ENCODE peak calls at places on chromosomes 3 and 15, in eight cellular contexts. I is non-pigmented ciliary epithelial cell; T is hepatocyte; Y is stimulated activated naive B cell treated with anti-CD40 and anti-IgM and Interleukin-4, amounts not matched to agents 10 μg/mL and 1 μg/mL and 100 μg/mL, for 72 hours; V is T-helper 2 cell; R is naive thymus-derived CD8-positive, alpha-beta T cell; Q is H54; O is GM12864. N is an unnamed sample.

GRCh38 chr15:60844431-60845174 is 365.7 kb upstream of the ICE2 start:
- DNase-seq in R (peak), I (no peak), Y (no peak), O (no peak), T (no peak), V (peak), Q (no peak), N (no peak)

GRCh38 chr15:41870689-41871081 is 23.2 kb downstream of the SPTBN5 start:
- DNase-seq in I (peak), O (no peak), R (peak), Y (no peak), T (no peak), V (peak), Q (peak), N (peak)

GRCh38 chr3:33299395-33300081 is 22.3 kb downstream of the FBXL2 start:
- DNase-seq in R (no peak), T (no peak), Y (no peak), V (no peak), I (peak), O (no peak), Q (peak), N (peak)

GRCh38 chr15:67771201-67771600 is 54.1 kb upstream of the SKOR1 start:
- DNase-seq in Q (no peak), V (no peak), T (no peak), I (no peak), Y (no peak), O (no peak), R (no peak), N (no peak)

GRCh38 chr3:50515565-50516047 is 12.2 kb upstream of the CACNA2D2 start:
- DNase-seq in T (peak), Q (no peak), V (no peak), Y (peak), O (no peak), I (no peak), R (no peak), N (no peak)

GRCh38 chr15:55969582-55969981 is 23.8 kb downstream of the NEDD4 start:
- DNase-seq in Y (no peak), O (no peak), I (no peak), T (no peak), Q (no peak), R (no peak), V (no peak), N (no peak)

GRCh38 chr15:39888809-39889208 is 31.3 kb downstream of the GPR176 start:
- DNase-seq in I (no peak), Y (no peak), V (no peak), Q (no peak), O (no peak), T (peak), R (no peak), N (no peak)

GRCh38 chr3:66001626-66002025 is 37.1 kb downstream of the MAGI1 start:
- DNase-seq in T (no peak), V (no peak), Y (no peak), R (no peak), O (no peak), I (no peak), Q (no peak), N (no peak)

GRCh38 chr15:95826388-95826781 is 504.1 kb upstream of the NR2F2 start:
- DNase-seq in O (no peak), Q (no peak), T (no peak), R (no peak), Y (no peak), I (no peak), V (peak), N (no peak)

GRCh38 chr3:127035672-127036071 is 52.8 kb downstream of the PLXNA1 start:
- DNase-seq in O (no peak), Y (no peak), Q (peak), I (peak), T (peak), V (no peak), R (no peak), N (peak)

GRCh38 chr3:123071146-123071545 is 4.3 kb downstream of the PDIA5 start:
- DNase-seq in T (peak), R (no peak), Y (no peak), O (no peak), I (no peak), Q (no peak), V (no peak), N (no peak)

GRCh38 chr15:43105077-43105769 is 615 bp downstream of the UBR1 start:
- DNase-seq in V (peak), O (no peak), R (no peak), T (peak), I (no peak), Y (no peak), Q (no peak), N (no peak)

GRCh38 chr3:45082139-45082538 is 56.0 kb downstream of the CLEC3B start:
- DNase-seq in Y (no peak), T (no peak), Q (no peak), V (no peak), R (no peak), I (no peak), O (no peak), N (peak)

GRCh38 chr3:171125010-171125409 is 98.5 kb upstream of the SLC2A2 start:
- DNase-seq in O (no peak), T (no peak), I (no peak), Q (no peak), Y (no peak), R (no peak), V (no peak), N (no peak)

GRCh38 chr15:40420071-40420713 is 14.6 kb downstream of the IVD start:
- DNase-seq in R (no peak), O (no peak), T (no peak), V (no peak), Y (no peak), I (no peak), Q (no peak), N (no peak)

GRCh38 chr3:169383770-169384169 is 279.7 kb downstream of the MECOM start:
- DNase-seq in Q (no peak), R (no peak), Y (no peak), T (no peak), V (no peak), O (no peak), I (no peak), N (no peak)

GRCh38 chr15:35068861-35069260 is 16.2 kb downstream of the NANOGP8 start:
- DNase-seq in T (no peak), O (no peak), I (no peak), R (no peak), Y (no peak), Q (no peak), V (no peak), N (no peak)

GRCh38 chr3:158770254-158771017 is 31.4 kb upstream of the MFSD1 start:
- DNase-seq in I (no peak), O (no peak), T (no peak), R (no peak), Q (peak), Y (no peak), V (peak), N (peak)

GRCh38 chr3:64895095-64895494 is 207.3 kb upstream of the ADAMTS9 start:
- DNase-seq in V (no peak), R (no peak), O (no peak), Q (no peak), I (no peak), T (no peak), Y (no peak), N (no peak)

GRCh38 chr3:197417451-197417850 is 119.0 kb upstream of the DLG1 start:
- DNase-seq in Q (no peak), T (no peak), V (no peak), O (no peak), I (no peak), Y (no peak), R (no peak), N (no peak)

GRCh38 chr3:9100132-9100894 is 137.0 kb upstream of the RAD18 start:
- DNase-seq in T (no peak), O (no peak), I (no peak), V (no peak), Y (no peak), Q (no peak), R (no peak), N (no peak)

N was measured in foreskin fibroblast.